ENCODE peak calls at places on chromosomes 7 and 10, in four cellular contexts. One of them, this sample, is unnamed.

GRCh38 chr10:6311700-6312330 is 109.1 kb downstream of the PFKFB3 start:
- DNase-seq in C1 segment of cervical spinal cord: no peak
- DNase-seq in RWPE1: no peak
- DNase-seq in sigmoid colon: no peak
- DNase-seq in this sample: no peak

GRCh38 chr10:30051220-30051619 is 8.2 kb downstream of the JCAD start:
- DNase-seq in C1 segment of cervical spinal cord: no peak
- DNase-seq in RWPE1: no peak
- DNase-seq in sigmoid colon: no peak
- DNase-seq in this sample: no peak

GRCh38 chr7:17095951-17096350 is 202.5 kb upstream of the AHR start:
- DNase-seq in C1 segment of cervical spinal cord: no peak
- DNase-seq in RWPE1: no peak
- DNase-seq in sigmoid colon: no peak
- DNase-seq in this sample: no peak

GRCh38 chr7:35849954-35850353 is 49.1 kb downstream of the SEPTIN7 start:
- DNase-seq in C1 segment of cervical spinal cord: no peak
- DNase-seq in RWPE1: no peak
- DNase-seq in sigmoid colon: no peak
- DNase-seq in this sample: no peak

GRCh38 chr10:74900297-74900696 is 73.9 kb downstream of the KAT6B start:
- DNase-seq in C1 segment of cervical spinal cord: no peak
- DNase-seq in RWPE1: no peak
- DNase-seq in sigmoid colon: no peak
- DNase-seq in this sample: no peak

GRCh38 chr7:38630720-38631673 is at the start of gene AMPH:
- DNase-seq in C1 segment of cervical spinal cord: no peak
- DNase-seq in RWPE1: no peak
- DNase-seq in sigmoid colon: peak
- DNase-seq in this sample: peak

GRCh38 chr10:67079126-67079525 is 153.3 kb downstream of the LRRTM3 start:
- DNase-seq in C1 segment of cervical spinal cord: no peak
- DNase-seq in RWPE1: no peak
- DNase-seq in sigmoid colon: no peak
- DNase-seq in this sample: no peak

GRCh38 chr7:38881947-38882684 is 26.9 kb downstream of the VPS41 start:
- DNase-seq in C1 segment of cervical spinal cord: no peak
- DNase-seq in RWPE1: peak
- DNase-seq in sigmoid colon: no peak
- DNase-seq in this sample: no peak

GRCh38 chr10:1163204-1163660 is 107.0 kb downstream of the WDR37 start:
- DNase-seq in C1 segment of cervical spinal cord: no peak
- DNase-seq in RWPE1: no peak
- DNase-seq in sigmoid colon: no peak
- DNase-seq in this sample: peak

This sample was measured in posterior vena cava.